ENCODE peak calls at places on chromosome 19, in four cellular contexts. H is K562, K is GM12878, R is HepG2. Z is an unnamed sample.

GRCh38 chr19:2616741-2617392 is 85.6 kb downstream of the GNG7 start:
- DNase-seq in H (no peak), R (peak), K (no peak), Z (no peak)

GRCh38 chr19:892243-892996 is 567 bp downstream of the MED16 start:
- DNase-seq in K (no peak), R (no peak), H (peak), Z (no peak)

GRCh38 chr19:18397242-18398202 is at the start of gene LRRC25:
- DNase-seq in H (peak), K (no peak), R (no peak), Z (no peak)

GRCh38 chr19:42250666-42251531 is 4.0 kb downstream of the ERF start:
- DNase-seq in H (no peak), K (no peak), R (no peak), Z (no peak)

GRCh38 chr19:57559008-57559403 is 657 bp downstream of the ZNF550 start:
- DNase-seq in R (peak), K (no peak), H (peak), Z (peak)

GRCh38 chr19:48910803-48911202 is 10.7 kb downstream of the NUCB1 start:
- DNase-seq in H (no peak), R (no peak), K (no peak), Z (no peak)

GRCh38 chr19:39112338-39112890 is 13.2 kb upstream of the PAK4 start:
- DNase-seq in R (no peak), H (no peak), K (no peak), Z (no peak)

GRCh38 chr19:3365447-3366103 is 808 bp upstream of the NFIC start:
- DNase-seq in K (no peak), H (no peak), R (no peak), Z (no peak)

GRCh38 chr19:17526922-17527321 is 15.5 kb downstream of the PGLS start:
- DNase-seq in H (no peak), K (peak), R (no peak), Z (no peak)

GRCh38 chr19:10995926-10996600 is 35.2 kb downstream of the SMARCA4 start:
- DNase-seq in R (no peak), K (no peak), H (no peak), Z (no peak)

DNA sequence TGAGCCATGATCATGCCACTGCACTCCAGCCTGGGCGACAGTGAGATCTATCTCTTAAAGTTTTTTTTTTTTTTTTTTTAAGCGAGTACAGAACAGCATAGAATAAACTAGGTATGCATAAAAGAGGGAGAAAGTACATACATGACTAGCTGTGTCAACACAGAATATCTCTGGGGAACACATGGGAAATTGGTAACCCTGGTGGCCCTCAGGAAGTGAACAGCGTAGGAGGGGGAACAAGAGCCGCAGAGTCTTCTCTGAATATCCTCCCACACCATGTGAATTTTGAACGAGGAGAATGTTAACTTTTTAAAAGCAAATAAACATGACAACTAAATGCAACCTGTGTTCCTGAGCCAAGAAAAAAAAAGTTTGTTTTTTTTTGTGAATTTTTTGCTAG is 15.2 kb downstream of the PHLDB3 start:
- DNase-seq in R (no peak), H (no peak), K (peak), Z (no peak)
- TF ChIP-seq TARDBP in R (no peak), H (no peak), K (no peak), Z (no peak)

GRCh38 chr19:44542671-44543070 is 13.2 kb upstream of the CEACAM20 start:
- DNase-seq in K (no peak), H (no peak), R (no peak), Z (no peak)

GRCh38 chr19:44544031-44544430 is 14.6 kb upstream of the CEACAM20 start:
- DNase-seq in H (no peak), K (no peak), R (no peak), Z (no peak)

GRCh38 chr19:44540736-44541135 is 11.3 kb upstream of the CEACAM20 start:
- DNase-seq in R (no peak), K (no peak), H (no peak), Z (no peak)

GRCh38 chr19:44539991-44540390 is 10.5 kb upstream of the CEACAM20 start:
- DNase-seq in K (no peak), R (no peak), H (no peak), Z (no peak)

GRCh38 chr19:44539236-44539819 is 9.9 kb upstream of the CEACAM20 start:
- DNase-seq in R (no peak), H (no peak), K (no peak), Z (no peak)
- TF ChIP-seq TARDBP in R (no peak), H (no peak), K (no peak), Z (no peak)

DNA sequence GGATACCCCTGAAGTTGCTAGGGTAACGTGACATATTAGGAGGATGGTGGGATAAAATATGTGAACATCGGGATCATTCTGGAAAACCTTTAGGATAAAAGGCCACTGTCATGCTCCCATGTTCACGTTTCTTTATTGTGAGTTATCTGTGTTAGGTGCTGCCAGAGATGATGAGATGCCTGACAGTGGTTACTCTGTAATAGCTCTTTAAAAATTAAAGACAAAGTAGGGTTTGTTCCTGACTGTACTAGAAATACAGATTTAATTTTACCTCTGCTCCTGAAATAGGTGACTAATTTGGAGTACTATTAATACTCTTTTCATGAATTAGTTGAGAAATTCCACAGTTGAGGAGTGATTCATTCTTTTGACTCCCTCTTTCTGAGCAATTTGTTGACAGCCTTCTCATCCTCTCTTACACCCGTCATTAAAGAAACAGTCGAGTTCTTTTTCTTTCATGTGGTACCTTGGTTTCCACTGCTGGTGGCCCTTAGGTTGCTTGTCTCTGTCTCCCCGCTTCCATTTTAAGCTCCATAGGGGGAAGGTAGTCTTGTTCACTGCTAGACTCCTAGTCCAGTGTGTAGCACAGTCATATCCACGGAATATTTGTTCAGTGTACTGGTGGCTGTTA is 28.4 kb downstream of the SAE1 start:
- DNase-seq in K (no peak), R (no peak), H (no peak), Z (no peak)
- TF ChIP-seq TARDBP in K (no peak), R (no peak), H (no peak), Z (no peak)

GRCh38 chr19:7965921-7966665 is 22.6 kb upstream of the TIMM44 start:
- DNase-seq in K (no peak), R (no peak), H (no peak), Z (no peak)

GRCh38 chr19:7962644-7963268 is 19.3 kb upstream of the TIMM44 start:
- DNase-seq in H (no peak), K (no peak), R (no peak), Z (no peak)

GRCh38 chr19:7968008-7968795 is 24.7 kb upstream of the TIMM44 start:
- DNase-seq in H (no peak), R (no peak), K (no peak), Z (no peak)

GRCh38 chr19:7963566-7963965 is 20.1 kb upstream of the TIMM44 start:
- DNase-seq in K (no peak), R (no peak), H (no peak), Z (no peak)

GRCh38 chr19:7965259-7965841 is 21.9 kb upstream of the TIMM44 start:
- DNase-seq in H (no peak), R (no peak), K (no peak), Z (no peak)
- TF ChIP-seq TARDBP in H (no peak), R (no peak), K (no peak), Z (no peak)

GRCh38 chr19:15447057-15447456 is 2.7 kb downstream of the WIZ start:
- DNase-seq in H (no peak), K (no peak), R (no peak), Z (no peak)

GRCh38 chr19:15450528-15450890 is 753 bp upstream of the WIZ start:
- DNase-seq in K (no peak), R (no peak), H (no peak), Z (no peak)

GRCh38 chr19:15449620-15450527 is at the start of gene WIZ:
- DNase-seq in R (peak), H (peak), K (no peak), Z (peak)

GRCh38 chr19:15448014-15448777 is 1.6 kb downstream of the WIZ start:
- DNase-seq in K (no peak), R (no peak), H (no peak), Z (no peak)

GRCh38 chr19:15448778-15449619 is 757 bp downstream of the WIZ start:
- DNase-seq in R (no peak), H (peak), K (no peak), Z (no peak)
- TF ChIP-seq TARDBP in R (no peak), H (no peak), K (no peak), Z (no peak)

GRCh38 chr19:5882421-5882968 is 12.2 kb upstream of the FUT5 start:
- DNase-seq in H (no peak), R (no peak), K (no peak), Z (no peak)
- TF ChIP-seq TARDBP in H (no peak), R (no peak), K (no peak), Z (no peak)